ENCODE peak calls at places on chromosomes 5 and 9, in four cellular contexts. E is GM13977, B is activated T-cell treated with anti-CD3 and anti-CD28 coated beads for 1 hour, S is H54. N is an unnamed sample.
A peak's percentile ranks its signal among the peaks of the same experiment; 100 is the strongest.

GRCh38 chr5:84260939-84261338 is 123.7 kb downstream of the EDIL3 start:
- DNase-seq in E (no peak), B (no peak), S (no peak), N (no peak)

GRCh38 chr5:123810253-123810652 is 298.3 kb downstream of the CSNK1G3 start:
- DNase-seq in B (no peak), S (no peak), E (no peak), N (peak; percentile 10)

GRCh38 chr9:21607576-21607975 is 125.5 kb upstream of the IFNE start:
- DNase-seq in E (no peak), B (no peak), S (no peak), N (no peak)

GRCh38 chr5:171080151-171080938 is 218.5 kb downstream of the RANBP17 start:
- DNase-seq in S (no peak), E (no peak), B (no peak), N (no peak)

GRCh38 chr9:111853450-111853827 is 43.2 kb upstream of the UGCG start:
- DNase-seq in E (no peak), S (no peak), B (no peak), N (no peak)

GRCh38 chr5:54701179-54701578 is 183.6 kb downstream of the SNX18 start:
- DNase-seq in B (no peak), S (peak; percentile 35), E (no peak), N (peak; percentile 24)

GRCh38 chr5:149256451-149256850 is 15.2 kb upstream of the AFAP1L1 start:
- DNase-seq in E (no peak), B (no peak), S (no peak), N (no peak)

GRCh38 chr5:74167206-74167929 is 473.2 kb downstream of the ENC1 start:
- DNase-seq in S (peak; percentile 20), E (no peak), B (no peak), N (no peak)

GRCh38 chr5:54370982-54371381 is 60.6 kb upstream of the ARL15 start:
- DNase-seq in S (no peak), E (no peak), B (no peak), N (no peak)

GRCh38 chr9:125495137-125496119 is 211.6 kb downstream of the MAPKAP1 start:
- DNase-seq in B (no peak), E (peak; percentile 26), S (peak; percentile 66), N (no peak)

GRCh38 chr9:21031091-21031817 is at the start of gene HACD4:
- DNase-seq in B (peak; percentile 49), S (peak; percentile 64), E (peak; percentile 82), N (peak; percentile 82)

GRCh38 chr5:125416055-125416454 is 669.6 kb upstream of the ZNF608 start:
- DNase-seq in B (no peak), E (no peak), S (no peak), N (no peak)

GRCh38 chr9:127970401-127971313 is 10.1 kb downstream of the EEIG1 start:
- DNase-seq in S (no peak), E (peak; percentile 95), B (peak; percentile 50), N (no peak)

GRCh38 chr9:126690431-126691051 is 76.8 kb downstream of the LMX1B start:
- DNase-seq in E (peak; percentile 85), S (peak; percentile 89), B (peak; percentile 49), N (peak; percentile 84)

GRCh38 chr9:38214441-38214840 is 145.4 kb upstream of the SHB start:
- DNase-seq in E (no peak), S (no peak), B (no peak), N (peak; percentile 94)

GRCh38 chr5:96023518-96023917 is 61.9 kb upstream of the ELL2 start:
- DNase-seq in B (no peak), S (peak; percentile 6), E (no peak), N (no peak)

GRCh38 chr5:112655513-112655912 is 82.2 kb upstream of the APC start:
- DNase-seq in S (no peak), E (no peak), B (no peak), N (no peak)

GRCh38 chr5:65161655-65162054 is 320.1 kb downstream of the ADAMTS6 start:
- DNase-seq in B (no peak), S (no peak), E (no peak), N (no peak)